ENCODE peak calls at places on chromosome 10, in seven cellular contexts. W is amniotic stem cell, I is A549, D is NCI-H774, A is NCI-H1105 treated with DMSO at 0.1 percent for 48 hours, C is heart right ventricle, K is NCI-H2081. Q is an unnamed sample.

GRCh38 chr10:105509551-105509950 is 868.5 kb downstream of the SORCS3 start:
- DNase-seq in W (no peak), I (no peak), D (no peak), A (no peak), C (no peak), K (no peak), Q (no peak)

GRCh38 chr10:70743879-70744278 is 41.3 kb downstream of the TBATA start:
- DNase-seq in W (no peak), I (no peak), D (no peak), A (no peak), C (no peak), K (no peak), Q (no peak)

GRCh38 chr10:28077889-28078288 is 79.0 kb upstream of the ODAD2 start:
- DNase-seq in W (peak; percentile 4), I (no peak), D (no peak), A (no peak), C (no peak), K (no peak), Q (no peak)

GRCh38 chr10:112650588-112651030 is 203.6 kb downstream of the VTI1A start:
- DNase-seq in W (no peak), I (no peak), D (no peak), A (no peak), C (no peak), K (no peak), Q (no peak)

GRCh38 chr10:126927799-126928198 is 22.6 kb downstream of the DOCK1 start:
- DNase-seq in W (no peak), I (no peak), D (no peak), A (no peak), C (no peak), K (no peak), Q (no peak)

GRCh38 chr10:91974960-91975359 is 51.4 kb downstream of the BTAF1 start:
- DNase-seq in W (peak; percentile 55), I (no peak), D (no peak), A (no peak), C (no peak), K (no peak), Q (no peak)

GRCh38 chr10:23955456-23955855 is 253.5 kb upstream of the KIAA1217 start:
- DNase-seq in W (no peak), I (no peak), D (no peak), A (no peak), C (no peak), K (no peak), Q (no peak)

GRCh38 chr10:76301950-76302349 is 870.5 kb downstream of the LRMDA start:
- DNase-seq in W (no peak), I (no peak), D (peak; percentile 14), A (peak; percentile 13), C (no peak), K (no peak), Q (no peak)

Q was measured in NCI-H1048.